ENCODE peak calls at places on chromosomes 7 and 10, in seven cellular contexts. T is prostate gland; N is CD8-positive, alpha-beta T cell; I is activated naive CD4-positive, alpha-beta T cell; R is GM23248; F is activated CD4-positive, alpha-beta T cell treated with anti-CD3 and anti-CD28 coated beads for 24 hours; C is amygdala. Q is an unnamed sample.

GRCh38 chr10:10497245-10497644 is 520.4 kb upstream of the CELF2 start:
- DNase-seq in T (no peak), N (no peak), I (no peak), R (no peak), F (no peak), C (no peak), Q (no peak)

GRCh38 chr10:98463022-98463421 is 16.3 kb upstream of the HPS1 start:
- DNase-seq in T (no peak), N (no peak), I (no peak), R (no peak), F (no peak), C (no peak), Q (no peak)

GRCh38 chr7:75993689-75994387 is 557 bp downstream of the TMEM120A start:
- DNase-seq in T (no peak), N (no peak), I (no peak), R (peak; percentile 77), F (no peak), C (peak; percentile 66), Q (peak; percentile 66)

GRCh38 chr10:76119515-76119914 is 688.1 kb downstream of the LRMDA start:
- DNase-seq in T (no peak), N (no peak), I (no peak), R (peak; percentile 89), F (no peak), C (no peak), Q (peak; percentile 94)

GRCh38 chr7:79927116-79927515 is 207.5 kb upstream of the GNAI1 start:
- DNase-seq in T (no peak), N (no peak), I (no peak), R (no peak), F (no peak), C (no peak), Q (peak; percentile 17)

GRCh38 chr10:74529205-74529604 is 297.2 kb upstream of the KAT6B start:
- DNase-seq in T (no peak), N (no peak), I (no peak), R (no peak), F (no peak), C (no peak), Q (peak; percentile 24)

GRCh38 chr7:28856656-28857055 is 101.5 kb downstream of the TRIL start:
- DNase-seq in T (no peak), N (no peak), I (no peak), R (peak; percentile 46), F (no peak), C (no peak), Q (peak; percentile 45)

GRCh38 chr7:96548664-96549063 is 161.0 kb downstream of the SEM1 start:
- DNase-seq in T (peak; percentile 11), N (no peak), I (no peak), R (no peak), F (no peak), C (no peak), Q (peak; percentile 42)

GRCh38 chr10:75803816-75804576 is 372.6 kb downstream of the LRMDA start:
- DNase-seq in T (no peak), N (no peak), I (no peak), R (no peak), F (no peak), C (peak; percentile 3), Q (peak; percentile 8)

GRCh38 chr7:79298145-79298760 is 155.2 kb downstream of the MAGI2 start:
- DNase-seq in T (no peak), N (no peak), I (no peak), R (peak; percentile 75), F (no peak), C (no peak), Q (peak; percentile 80)

GRCh38 chr10:49678827-49679479 is 498 bp upstream of the C10orf53 start:
- DNase-seq in T (no peak), N (peak; percentile 1), I (no peak), R (no peak), F (no peak), C (no peak), Q (no peak)

GRCh38 chr7:151736403-151736909 is 140.5 kb downstream of the PRKAG2 start:
- DNase-seq in T (peak; percentile 74), N (no peak), I (no peak), R (peak; percentile 95), F (no peak), C (no peak), Q (peak; percentile 93)